ENCODE peak calls at places on chromosomes 16 and 17, in seven cellular contexts. J, T, N, Z, S, X and H are unnamed samples.

GRCh38 chr17:60586288-60586974 is 13.6 kb upstream of the PPM1D start:
- DNase-seq in J (peak; percentile 10), T (no peak), N (no peak), Z (peak; percentile 13), S (peak; percentile 56), X (no peak), H (no peak)

GRCh38 chr17:66805567-66805966 is 29.4 kb upstream of the CACNG5 start:
- DNase-seq in J (peak; percentile 64), T (no peak), N (no peak), Z (no peak), S (no peak), X (no peak), H (no peak)

GRCh38 chr17:17061516-17061915 is 19.3 kb downstream of the MPRIP start:
- DNase-seq in J (no peak), T (no peak), N (peak; percentile 10), Z (no peak), S (no peak), X (no peak), H (peak; percentile 32)

GRCh38 chr17:83196973-83197880 is 117.8 kb downstream of the METRNL start:
- DNase-seq in J (no peak), T (no peak), N (no peak), Z (no peak), S (no peak), X (no peak), H (no peak)

GRCh38 chr16:88941051-88941932 is 35.7 kb downstream of the CBFA2T3 start:
- DNase-seq in J (peak; percentile 43), T (peak; percentile 41), N (peak; percentile 58), Z (no peak), S (no peak), X (no peak), H (no peak)

GRCh38 chr17:74566132-74566753 is 1.1 kb downstream of the CD300H start:
- DNase-seq in J (peak; percentile 63), T (peak; percentile 28), N (peak; percentile 52), Z (no peak), S (peak; percentile 18), X (peak; percentile 34), H (no peak)

GRCh38 chr17:65228287-65228686 is 91.1 kb downstream of the RGS9 start:
- DNase-seq in J (no peak), T (no peak), N (no peak), Z (no peak), S (no peak), X (no peak), H (no peak)

GRCh38 chr16:89506791-89507191 is 1.4 kb upstream of the SPG7 start:
- DNase-seq in J (peak; percentile 18), T (no peak), N (peak; percentile 44), Z (no peak), S (no peak), X (peak; percentile 6), H (no peak)

GRCh38 chr17:2337152-2337810 is at the start of gene SGSM2:
- DNase-seq in J (peak; percentile 71), T (peak; percentile 65), N (peak; percentile 79), Z (peak; percentile 34), S (peak; percentile 42), X (peak; percentile 50), H (peak; percentile 68)

GRCh38 chr17:27471321-27472269 is 15.3 kb downstream of the KSR1 start:
- DNase-seq in J (no peak), T (no peak), N (no peak), Z (peak; percentile 41), S (no peak), X (peak; percentile 71), H (no peak)

GRCh38 chr17:75051941-75052340 is 4.9 kb downstream of the KCTD2 start:
- DNase-seq in J (no peak), T (no peak), N (no peak), Z (no peak), S (no peak), X (no peak), H (no peak)

GRCh38 chr16:79600636-79601091 is at the start of gene MAF:
- DNase-seq in J (peak; percentile 16), T (peak; percentile 95), N (peak; percentile 90), Z (peak; percentile 24), S (peak; percentile 58), X (peak; percentile 85), H (peak; percentile 89)

GRCh38 chr16:22329199-22329695 is 32.0 kb downstream of the POLR3E start:
- DNase-seq in J (no peak), T (no peak), N (no peak), Z (no peak), S (no peak), X (no peak), H (no peak)

GRCh38 chr17:83053021-83053778 is 26.2 kb upstream of the METRNL start:
- DNase-seq in J (no peak), T (peak; percentile 28), N (peak; percentile 37), Z (peak; percentile 30), S (no peak), X (peak; percentile 48), H (no peak)

GRCh38 chr16:56849690-56850680 is 15.0 kb upstream of the SLC12A3 start:
- DNase-seq in J (no peak), T (no peak), N (peak; percentile 4), Z (peak; percentile 38), S (peak; percentile 84), X (peak; percentile 66), H (no peak)

GRCh38 chr16:85565796-85566501 is 47.2 kb upstream of the GSE1 start:
- DNase-seq in J (no peak), T (no peak), N (peak; percentile 57), Z (no peak), S (no peak), X (no peak), H (no peak)

GRCh38 chr16:85566502-85567100 is 46.5 kb upstream of the GSE1 start:
- DNase-seq in J (no peak), T (no peak), N (no peak), Z (no peak), S (no peak), X (no peak), H (no peak)

GRCh38 chr16:85564277-85565051 is 48.7 kb upstream of the GSE1 start:
- DNase-seq in J (no peak), T (no peak), N (peak; percentile 76), Z (no peak), S (no peak), X (no peak), H (no peak)

GRCh38 chr16:85563515-85564276 is 49.4 kb upstream of the GSE1 start:
- DNase-seq in J (no peak), T (peak; percentile 85), N (peak; percentile 91), Z (peak; percentile 37), S (peak; percentile 78), X (no peak), H (no peak)

GRCh38 chr16:85565340-85565739 is 47.8 kb upstream of the GSE1 start:
- DNase-seq in J (no peak), T (no peak), N (no peak), Z (no peak), S (no peak), X (no peak), H (no peak)
- H3K4me1 ChIP-seq in J (peaks cover 14% of the 10 kb centered on the region), T (peaks cover 63% of the 10 kb centered on the region), N (peaks cover 80% of the 10 kb centered on the region), Z (peaks cover 18% of the 10 kb centered on the region), S (peaks cover 59% of the 10 kb centered on the region), X (peaks cover 12% of the 10 kb centered on the region), H (no peaks in the 10 kb centered on the region)

GRCh38 chr16:1038932-1039331 is 33.6 kb upstream of the SSTR5 start:
- DNase-seq in J (no peak), T (no peak), N (no peak), Z (no peak), S (no peak), X (no peak), H (no peak)

GRCh38 chr16:1042076-1042744 is 30.3 kb upstream of the SSTR5 start:
- DNase-seq in J (no peak), T (no peak), N (no peak), Z (no peak), S (no peak), X (no peak), H (no peak)

GRCh38 chr16:1037934-1038257 is 34.7 kb upstream of the SSTR5 start:
- DNase-seq in J (no peak), T (no peak), N (no peak), Z (no peak), S (no peak), X (no peak), H (no peak)

GRCh38 chr16:1039762-1040161 is 32.8 kb upstream of the SSTR5 start:
- DNase-seq in J (no peak), T (no peak), N (no peak), Z (no peak), S (no peak), X (no peak), H (no peak)

GRCh38 chr16:1040346-1040745 is 32.2 kb upstream of the SSTR5 start:
- DNase-seq in J (no peak), T (no peak), N (no peak), Z (no peak), S (no peak), X (no peak), H (no peak)
- H3K4me1 ChIP-seq in J (no peaks in the 10 kb centered on the region), T (no peaks in the 10 kb centered on the region), N (no peaks in the 10 kb centered on the region), Z (no peaks in the 10 kb centered on the region), S (no peaks in the 10 kb centered on the region), X (no peaks in the 10 kb centered on the region), H (peaks cover 8% of the 10 kb centered on the region)

GRCh38 chr17:7016886-7017826 is 4.7 kb downstream of the RNASEK start:
- DNase-seq in J (no peak), T (no peak), N (no peak), Z (no peak), S (no peak), X (no peak), H (no peak)

GRCh38 chr17:7016406-7016805 is 4.0 kb downstream of the RNASEK start:
- DNase-seq in J (no peak), T (no peak), N (peak; percentile 30), Z (no peak), S (no peak), X (no peak), H (no peak)

GRCh38 chr17:7015587-7016020 is 3.2 kb downstream of the RNASEK start:
- DNase-seq in J (no peak), T (no peak), N (no peak), Z (no peak), S (no peak), X (no peak), H (no peak)

GRCh38 chr17:7014261-7014994 is 2.0 kb downstream of the RNASEK start:
- DNase-seq in J (peak; percentile 98), T (peak; percentile 99), N (peak; percentile 98), Z (peak; percentile 96), S (peak; percentile 90), X (peak; percentile 96), H (peak; percentile 97)

GRCh38 chr17:7014995-7015586 is 2.7 kb downstream of the RNASEK start:
- DNase-seq in J (peak; percentile 33), T (no peak), N (peak; percentile 65), Z (peak; percentile 66), S (no peak), X (peak; percentile 69), H (no peak)
- H3K4me1 ChIP-seq in J (peaks cover 25% of the 10 kb centered on the region), T (peaks cover 43% of the 10 kb centered on the region), N (peaks cover 29% of the 10 kb centered on the region), Z (peaks cover 6% of the 10 kb centered on the region), S (peaks cover 40% of the 10 kb centered on the region), X (peaks cover 14% of the 10 kb centered on the region), H (peaks cover 3% of the 10 kb centered on the region)

GRCh38 chr17:41771389-41772206 is 14.9 kb downstream of the JUP start:
- DNase-seq in J (peak; percentile 60), T (no peak), N (peak; percentile 54), Z (no peak), S (no peak), X (no peak), H (no peak)
- H3K4me1 ChIP-seq in J (peaks cover 29% of the 10 kb centered on the region), T (peaks cover 50% of the 10 kb centered on the region), N (peaks cover 52% of the 10 kb centered on the region), Z (peaks cover 15% of the 10 kb centered on the region), S (peaks cover 39% of the 10 kb centered on the region), X (peaks cover 7% of the 10 kb centered on the region), H (peaks cover 47% of the 10 kb centered on the region)